ENCODE peak calls at places on chromosomes 16 and 17, in ten cellular contexts. One of them, this sample, is unnamed.
A peak's percentile ranks its signal among the peaks of the same experiment; 100 is the strongest.

GRCh38 chr16:57578521-57579360 is 36.3 kb downstream of the ADGRG5 start:
- DNase-seq in ecto neural progenitor cell: no peak
- DNase-seq in activated naive CD8-positive, alpha-beta T cell treated with anti-CD3 and anti-CD28 coated beads, Interleukin-2, amount 10 ng/mL, durations not matched to agents 7 days and 5 days: no peak
- DNase-seq in Calu3: no peak
- DNase-seq in thyroid gland: no peak
- DNase-seq in fibroblast of lung: no peak
- DNase-seq in ELR: no peak
- DNase-seq in small intestine: no peak
- DNase-seq in AG09309: no peak
- DNase-seq in stimulated activated CD8-positive, alpha-beta memory T cell treated with anti-CD3 and anti-CD28 coated beads, Interleukin-7, amount 100 ng/mL, for 1 hour: no peak
- DNase-seq in this sample: peak; percentile 28

GRCh38 chr17:69485126-69485724 is 70.7 kb downstream of the MAP2K6 start:
- DNase-seq in ecto neural progenitor cell: no peak
- DNase-seq in activated naive CD8-positive, alpha-beta T cell treated with anti-CD3 and anti-CD28 coated beads, Interleukin-2, amount 10 ng/mL, durations not matched to agents 7 days and 5 days: no peak
- DNase-seq in Calu3: no peak
- DNase-seq in thyroid gland: no peak
- DNase-seq in fibroblast of lung: peak; percentile 57
- DNase-seq in ELR: no peak
- DNase-seq in small intestine: no peak
- DNase-seq in AG09309: no peak
- DNase-seq in stimulated activated CD8-positive, alpha-beta memory T cell treated with anti-CD3 and anti-CD28 coated beads, Interleukin-7, amount 100 ng/mL, for 1 hour: no peak
- DNase-seq in this sample: no peak

GRCh38 chr16:64914-65255 is 7.5 kb downstream of the RHBDF1 start:
- DNase-seq in ecto neural progenitor cell: no peak
- DNase-seq in activated naive CD8-positive, alpha-beta T cell treated with anti-CD3 and anti-CD28 coated beads, Interleukin-2, amount 10 ng/mL, durations not matched to agents 7 days and 5 days: no peak
- DNase-seq in Calu3: no peak
- DNase-seq in thyroid gland: no peak
- DNase-seq in fibroblast of lung: no peak
- DNase-seq in ELR: no peak
- DNase-seq in small intestine: no peak
- DNase-seq in AG09309: no peak
- DNase-seq in stimulated activated CD8-positive, alpha-beta memory T cell treated with anti-CD3 and anti-CD28 coated beads, Interleukin-7, amount 100 ng/mL, for 1 hour: no peak
- DNase-seq in this sample: no peak

GRCh38 chr16:66270333-66270927 is 96.1 kb upstream of the CDH5 start:
- DNase-seq in ecto neural progenitor cell: peak; percentile 92
- DNase-seq in activated naive CD8-positive, alpha-beta T cell treated with anti-CD3 and anti-CD28 coated beads, Interleukin-2, amount 10 ng/mL, durations not matched to agents 7 days and 5 days: peak; percentile 85
- DNase-seq in Calu3: peak; percentile 90
- DNase-seq in thyroid gland: peak; percentile 52
- DNase-seq in fibroblast of lung: peak; percentile 67
- DNase-seq in ELR: peak; percentile 69
- DNase-seq in small intestine: no peak
- DNase-seq in AG09309: no peak
- DNase-seq in stimulated activated CD8-positive, alpha-beta memory T cell treated with anti-CD3 and anti-CD28 coated beads, Interleukin-7, amount 100 ng/mL, for 1 hour: no peak
- DNase-seq in this sample: peak; percentile 89

GRCh38 chr16:4601317-4602186 is 13.1 kb downstream of the UBALD1 start:
- DNase-seq in ecto neural progenitor cell: no peak
- DNase-seq in activated naive CD8-positive, alpha-beta T cell treated with anti-CD3 and anti-CD28 coated beads, Interleukin-2, amount 10 ng/mL, durations not matched to agents 7 days and 5 days: no peak
- DNase-seq in Calu3: no peak
- DNase-seq in thyroid gland: peak; percentile 90
- DNase-seq in fibroblast of lung: no peak
- DNase-seq in ELR: no peak
- DNase-seq in small intestine: no peak
- DNase-seq in AG09309: no peak
- DNase-seq in stimulated activated CD8-positive, alpha-beta memory T cell treated with anti-CD3 and anti-CD28 coated beads, Interleukin-7, amount 100 ng/mL, for 1 hour: no peak
- DNase-seq in this sample: no peak

GRCh38 chr16:1341495-1342388 is 8.3 kb downstream of the BAIAP3 start:
- DNase-seq in ecto neural progenitor cell: no peak
- DNase-seq in activated naive CD8-positive, alpha-beta T cell treated with anti-CD3 and anti-CD28 coated beads, Interleukin-2, amount 10 ng/mL, durations not matched to agents 7 days and 5 days: no peak
- DNase-seq in Calu3: no peak
- DNase-seq in thyroid gland: no peak
- DNase-seq in fibroblast of lung: no peak
- DNase-seq in ELR: no peak
- DNase-seq in small intestine: no peak
- DNase-seq in AG09309: no peak
- DNase-seq in stimulated activated CD8-positive, alpha-beta memory T cell treated with anti-CD3 and anti-CD28 coated beads, Interleukin-7, amount 100 ng/mL, for 1 hour: no peak
- DNase-seq in this sample: no peak

GRCh38 chr17:78034429-78035091 is 76.1 kb downstream of the TNRC6C start:
- DNase-seq in ecto neural progenitor cell: no peak
- DNase-seq in activated naive CD8-positive, alpha-beta T cell treated with anti-CD3 and anti-CD28 coated beads, Interleukin-2, amount 10 ng/mL, durations not matched to agents 7 days and 5 days: no peak
- DNase-seq in Calu3: no peak
- DNase-seq in thyroid gland: no peak
- DNase-seq in fibroblast of lung: no peak
- DNase-seq in ELR: peak; percentile 86
- DNase-seq in small intestine: no peak
- DNase-seq in AG09309: no peak
- DNase-seq in stimulated activated CD8-positive, alpha-beta memory T cell treated with anti-CD3 and anti-CD28 coated beads, Interleukin-7, amount 100 ng/mL, for 1 hour: no peak
- DNase-seq in this sample: no peak

GRCh38 chr16:23391381-23392222 is 61.4 kb downstream of the COG7 start:
- DNase-seq in ecto neural progenitor cell: no peak
- DNase-seq in activated naive CD8-positive, alpha-beta T cell treated with anti-CD3 and anti-CD28 coated beads, Interleukin-2, amount 10 ng/mL, durations not matched to agents 7 days and 5 days: no peak
- DNase-seq in Calu3: no peak
- DNase-seq in thyroid gland: peak; percentile 47
- DNase-seq in fibroblast of lung: no peak
- DNase-seq in ELR: no peak
- DNase-seq in small intestine: no peak
- DNase-seq in AG09309: no peak
- DNase-seq in stimulated activated CD8-positive, alpha-beta memory T cell treated with anti-CD3 and anti-CD28 coated beads, Interleukin-7, amount 100 ng/mL, for 1 hour: no peak
- DNase-seq in this sample: no peak

This sample was measured in islet precursor cell.